ENCODE peak calls at places on chromosome 21, in four cellular contexts. X is NCI-H1105 treated with DMSO at 0.1 percent for 48 hours; N is psoas muscle; V is effector memory CD4-positive, alpha-beta T cell. Z is an unnamed sample.

GRCh38 chr21:44299085-44299457 is 782 bp upstream of the PFKL start:
- DNase-seq in X (no peak), N (no peak), V (no peak), Z (no peak)

GRCh38 chr21:41222247-41223068 is 54.5 kb downstream of the BACE2 start:
- DNase-seq in X (no peak), N (no peak), V (no peak), Z (no peak)

GRCh38 chr21:45323487-45324380 is 36.0 kb upstream of the POFUT2 start:
- DNase-seq in X (no peak), N (peak), V (no peak), Z (peak)

GRCh38 chr21:28833181-28833580 is 159.5 kb downstream of the LTN1 start:
- DNase-seq in X (no peak), N (no peak), V (no peak), Z (no peak)

GRCh38 chr21:15264084-15264483 is 199.3 kb upstream of the NRIP1 start:
- DNase-seq in X (peak), N (no peak), V (no peak), Z (no peak)

GRCh38 chr21:37281993-37282392 is 14.9 kb upstream of the VPS26C start:
- DNase-seq in X (peak), N (no peak), V (no peak), Z (no peak)

GRCh38 chr21:31235671-31236450 is 108.2 kb downstream of the TIAM1 start:
- DNase-seq in X (no peak), N (no peak), V (no peak), Z (no peak)

GRCh38 chr21:42315296-42315891 is at the start of gene TFF3:
- DNase-seq in X (peak), N (no peak), V (no peak), Z (no peak)

GRCh38 chr21:37758997-37759396 is 157.3 kb downstream of the KCNJ6 start:
- DNase-seq in X (peak), N (no peak), V (no peak), Z (no peak)

GRCh38 chr21:32062591-32063227 is 189.9 kb downstream of the HUNK start:
- DNase-seq in X (no peak), N (no peak), V (no peak), Z (no peak)